ENCODE peak calls at places on chromosomes 6 and 20, in six cellular contexts. U, I, G, N, S and M are unnamed samples.

GRCh38 chr6:19896580-19897010 is 59.4 kb downstream of the ID4 start:
- DNase-seq in U (no peak), I (no peak), G (no peak), N (no peak), S (no peak), M (no peak)

GRCh38 chr20:8074931-8075330 is 55.4 kb upstream of the TMX4 start:
- DNase-seq in U (no peak), I (no peak), G (no peak), N (no peak), S (no peak), M (no peak)

GRCh38 chr6:88683734-88684133 is 279.7 kb downstream of the RNGTT start:
- DNase-seq in U (no peak), I (no peak), G (no peak), N (peak; percentile 29), S (no peak), M (no peak)

GRCh38 chr6:42264146-42264851 is 46.6 kb upstream of the MRPS10 start:
- DNase-seq in U (no peak), I (no peak), G (no peak), N (no peak), S (no peak), M (no peak)

GRCh38 chr6:6581014-6581413 is 7.5 kb upstream of the LY86 start:
- DNase-seq in U (no peak), I (no peak), G (no peak), N (no peak), S (no peak), M (no peak)

GRCh38 chr20:3777726-3778629 is 3.3 kb downstream of the SPEF1 start:
- DNase-seq in U (peak; percentile 59), I (peak; percentile 86), G (peak; percentile 77), N (peak; percentile 68), S (peak; percentile 59), M (peak; percentile 72)

GRCh38 chr20:9241232-9241692 is 172.4 kb downstream of the PLCB4 start:
- DNase-seq in U (no peak), I (peak; percentile 58), G (no peak), N (peak; percentile 82), S (no peak), M (no peak)

GRCh38 chr6:38184780-38185080 is 365.2 kb downstream of the ZFAND3 start:
- DNase-seq in U (peak; percentile 24), I (no peak), G (no peak), N (no peak), S (no peak), M (no peak)

GRCh38 chr6:378090-378957 is 13.2 kb upstream of the IRF4 start:
- DNase-seq in U (no peak), I (no peak), G (no peak), N (no peak), S (no peak), M (no peak)

GRCh38 chr6:165705941-165706340 is 42.9 kb upstream of the PDE10A start:
- DNase-seq in U (no peak), I (no peak), G (no peak), N (no peak), S (no peak), M (no peak)

GRCh38 chr20:44145131-44145770 is 41.7 kb downstream of the JPH2 start:
- DNase-seq in U (no peak), I (no peak), G (no peak), N (no peak), S (no peak), M (no peak)

GRCh38 chr20:45775411-45775810 is 16.3 kb downstream of the WFDC3 start:
- DNase-seq in U (no peak), I (no peak), G (no peak), N (no peak), S (no peak), M (no peak)

GRCh38 chr6:18707714-18708439 is 320.7 kb downstream of the RNF144B start:
- DNase-seq in U (no peak), I (no peak), G (no peak), N (no peak), S (no peak), M (no peak)

GRCh38 chr6:30061766-30062458 is 847 bp downstream of the POLR1H start:
- DNase-seq in U (no peak), I (peak; percentile 30), G (peak; percentile 42), N (peak; percentile 44), S (no peak), M (peak; percentile 47)

GRCh38 chr6:996271-996852 is 303.4 kb upstream of the EXOC2 start:
- DNase-seq in U (no peak), I (no peak), G (no peak), N (no peak), S (no peak), M (no peak)

GRCh38 chr6:161418458-161418945 is 144.6 kb upstream of the AGPAT4 start:
- DNase-seq in U (peak; percentile 48), I (peak; percentile 71), G (no peak), N (peak; percentile 71), S (peak; percentile 10), M (peak; percentile 19)

GRCh38 chr20:43507150-43508080 is at the start of gene L3MBTL1:
- DNase-seq in U (peak; percentile 73), I (peak; percentile 81), G (peak; percentile 71), N (peak; percentile 56), S (peak; percentile 20), M (peak; percentile 56)

GRCh38 chr20:9555781-9556180 is 41.4 kb downstream of the LAMP5 start:
- DNase-seq in U (no peak), I (no peak), G (no peak), N (no peak), S (no peak), M (no peak)

GRCh38 chr20:58868795-58869194 is 16.3 kb downstream of the GNAS start:
- DNase-seq in U (no peak), I (peak; percentile 48), G (no peak), N (no peak), S (no peak), M (no peak)

GRCh38 chr6:2839195-2839981 is 2.3 kb downstream of the SERPINB1 start:
- DNase-seq in U (no peak), I (no peak), G (peak; percentile 61), N (peak; percentile 80), S (no peak), M (no peak)

GRCh38 chr20:61324906-61325305 is 72.8 kb downstream of the CDH4 start:
- DNase-seq in U (no peak), I (no peak), G (no peak), N (no peak), S (no peak), M (no peak)

GRCh38 chr6:14129572-14129971 is 12.0 kb downstream of the CD83 start:
- DNase-seq in U (peak; percentile 42), I (peak; percentile 70), G (peak; percentile 48), N (peak; percentile 51), S (no peak), M (no peak)

GRCh38 chr6:156231353-156231752 is 545.8 kb upstream of the ARID1B start:
- DNase-seq in U (no peak), I (no peak), G (no peak), N (no peak), S (no peak), M (no peak)

GRCh38 chr20:23111307-23111943 is 25.3 kb upstream of the CD93 start:
- DNase-seq in U (no peak), I (no peak), G (no peak), N (no peak), S (no peak), M (no peak)

GRCh38 chr6:3424185-3424927 is 32.5 kb downstream of the SLC22A23 start:
- DNase-seq in U (no peak), I (no peak), G (no peak), N (no peak), S (no peak), M (no peak)

GRCh38 chr6:78629154-78629721 is 238.1 kb upstream of the IRAK1BP1 start:
- DNase-seq in U (no peak), I (peak; percentile 52), G (peak; percentile 40), N (peak; percentile 44), S (no peak), M (no peak)